ENCODE peak calls at places on chromosomes 1 and 21, in four cellular contexts. One of them, this sample, is unnamed.

GRCh38 chr21:46215436-46216131 is 13.0 kb downstream of the LSS start:
- DNase-seq in GM13977: no peak
- DNase-seq in M059J: no peak
- DNase-seq in smooth muscle cell of the brain vasculature: no peak
- DNase-seq in this sample: no peak

GRCh38 chr1:171509191-171509590 is 23.9 kb downstream of the PRRC2C start:
- DNase-seq in GM13977: no peak
- DNase-seq in smooth muscle cell of the brain vasculature: no peak
- DNase-seq in M059J: no peak
- DNase-seq in this sample: no peak

GRCh38 chr1:151981178-151981525 is 12.5 kb downstream of the S100A10 start:
- DNase-seq in smooth muscle cell of the brain vasculature: no peak
- DNase-seq in M059J: peak; percentile 90
- DNase-seq in GM13977: no peak
- DNase-seq in this sample: no peak

GRCh38 chr1:154326546-154327465 is 1.5 kb downstream of the ATP8B2 start:
- DNase-seq in smooth muscle cell of the brain vasculature: no peak
- DNase-seq in M059J: peak; percentile 38
- DNase-seq in GM13977: no peak
- DNase-seq in this sample: peak; percentile 38

GRCh38 chr1:36879613-36880012 is 154.7 kb downstream of the GRIK3 start:
- DNase-seq in smooth muscle cell of the brain vasculature: no peak
- DNase-seq in M059J: no peak
- DNase-seq in GM13977: no peak
- DNase-seq in this sample: no peak

GRCh38 chr1:77459881-77460280 is 178.1 kb downstream of the AK5 start:
- DNase-seq in GM13977: no peak
- DNase-seq in smooth muscle cell of the brain vasculature: no peak
- DNase-seq in M059J: peak; percentile 17
- DNase-seq in this sample: no peak

GRCh38 chr1:17564458-17565393 is 25.2 kb downstream of the ARHGEF10L start:
- DNase-seq in M059J: no peak
- DNase-seq in smooth muscle cell of the brain vasculature: no peak
- DNase-seq in GM13977: no peak
- DNase-seq in this sample: no peak

GRCh38 chr1:77371396-77371795 is 89.6 kb downstream of the AK5 start:
- DNase-seq in GM13977: no peak
- DNase-seq in M059J: peak; percentile 49
- DNase-seq in smooth muscle cell of the brain vasculature: no peak
- DNase-seq in this sample: no peak

GRCh38 chr1:117093091-117093534 is 28.4 kb downstream of the TRIM45 start:
- DNase-seq in smooth muscle cell of the brain vasculature: peak; percentile 72
- DNase-seq in M059J: peak; percentile 99
- DNase-seq in GM13977: peak; percentile 12
- DNase-seq in this sample: no peak

GRCh38 chr1:162136760-162137537 is 67.5 kb downstream of the NOS1AP start:
- DNase-seq in smooth muscle cell of the brain vasculature: no peak
- DNase-seq in GM13977: no peak
- DNase-seq in M059J: peak; percentile 92
- DNase-seq in this sample: no peak

GRCh38 chr1:225554216-225554812 is 98.6 kb downstream of the ENAH start:
- DNase-seq in smooth muscle cell of the brain vasculature: peak; percentile 32
- DNase-seq in M059J: peak; percentile 34
- DNase-seq in GM13977: peak; percentile 44
- DNase-seq in this sample: no peak

GRCh38 chr1:17622823-17623222 is 83.3 kb downstream of the ARHGEF10L start:
- DNase-seq in GM13977: no peak
- DNase-seq in M059J: no peak
- DNase-seq in smooth muscle cell of the brain vasculature: no peak
- DNase-seq in this sample: no peak

GRCh38 chr1:77401384-77401783 is 119.6 kb downstream of the AK5 start:
- DNase-seq in GM13977: no peak
- DNase-seq in M059J: no peak
- DNase-seq in smooth muscle cell of the brain vasculature: no peak
- DNase-seq in this sample: no peak

GRCh38 chr21:31251686-31252085 is 92.4 kb downstream of the TIAM1 start:
- DNase-seq in smooth muscle cell of the brain vasculature: no peak
- DNase-seq in GM13977: no peak
- DNase-seq in M059J: no peak
- DNase-seq in this sample: no peak

GRCh38 chr1:26965213-26965612 is 4.9 kb upstream of the KDF1 start:
- DNase-seq in GM13977: no peak
- DNase-seq in M059J: no peak
- DNase-seq in smooth muscle cell of the brain vasculature: no peak
- DNase-seq in this sample: no peak

GRCh38 chr21:41418393-41418792 is 7.6 kb upstream of the MX1 start:
- DNase-seq in M059J: no peak
- DNase-seq in smooth muscle cell of the brain vasculature: no peak
- DNase-seq in GM13977: no peak
- DNase-seq in this sample: no peak

GRCh38 chr1:183480971-183481431 is 8.7 kb downstream of the SMG7 start:
- DNase-seq in smooth muscle cell of the brain vasculature: no peak
- DNase-seq in GM13977: no peak
- DNase-seq in M059J: peak; percentile 38
- DNase-seq in this sample: no peak

GRCh38 chr1:22053018-22053860 is 730 bp downstream of the CDC42 start:
- DNase-seq in GM13977: peak; percentile 75
- DNase-seq in smooth muscle cell of the brain vasculature: peak; percentile 31
- DNase-seq in M059J: peak; percentile 76
- DNase-seq in this sample: peak; percentile 68

GRCh38 chr1:162690672-162691434 is 58.6 kb downstream of the DDR2 start:
- DNase-seq in GM13977: no peak
- DNase-seq in smooth muscle cell of the brain vasculature: no peak
- DNase-seq in M059J: peak; percentile 100
- DNase-seq in this sample: peak; percentile 47

GRCh38 chr1:108531429-108531828 is 28.5 kb upstream of the EEIG2 start:
- DNase-seq in GM13977: no peak
- DNase-seq in smooth muscle cell of the brain vasculature: no peak
- DNase-seq in M059J: no peak
- DNase-seq in this sample: no peak

GRCh38 chr1:229092377-229093257 is 178.3 kb upstream of the RAB4A start:
- DNase-seq in M059J: no peak
- DNase-seq in smooth muscle cell of the brain vasculature: no peak
- DNase-seq in GM13977: no peak
- DNase-seq in this sample: no peak

GRCh38 chr21:35732788-35733187 is 327.5 kb downstream of the SETD4 start:
- DNase-seq in GM13977: no peak
- DNase-seq in M059J: no peak
- DNase-seq in smooth muscle cell of the brain vasculature: no peak
- DNase-seq in this sample: no peak